ENCODE peak calls at places on chromosomes 3 and 15, in ten cellular contexts. B, Z, O, J, D, P, N, X, Y and H are unnamed samples.

GRCh38 chr15:59169337-59169736 is 37.3 kb upstream of the LDHAL6B start:
- DNase-seq in B (no peak), Z (no peak), O (no peak), J (peak; percentile 86), D (no peak), P (no peak), N (no peak), X (no peak), Y (no peak), H (no peak)

GRCh38 chr15:90561344-90562244 is 31.9 kb downstream of the CRTC3 start:
- DNase-seq in B (no peak), Z (no peak), O (no peak), J (peak; percentile 81), D (no peak), P (no peak), N (no peak), X (no peak), Y (peak; percentile 30), H (no peak)

GRCh38 chr15:71610991-71611720 is 199.2 kb upstream of the NR2E3 start:
- DNase-seq in B (no peak), Z (no peak), O (no peak), J (no peak), D (no peak), P (no peak), N (no peak), X (no peak), Y (no peak), H (no peak)

GRCh38 chr15:28094732-28095521 is 4.2 kb downstream of the OCA2 start:
- DNase-seq in B (no peak), Z (no peak), O (no peak), J (no peak), D (no peak), P (no peak), N (peak; percentile 92), X (peak; percentile 69), Y (no peak), H (no peak)

GRCh38 chr3:107938128-107938527 is 152.7 kb downstream of the CD47 start:
- DNase-seq in B (peak; percentile 21), Z (peak; percentile 4), O (no peak), J (peak; percentile 42), D (no peak), P (no peak), N (no peak), X (no peak), Y (no peak), H (no peak)

GRCh38 chr3:126908752-126909275 is 74.1 kb upstream of the PLXNA1 start:
- DNase-seq in B (no peak), Z (no peak), O (no peak), J (no peak), D (no peak), P (no peak), N (no peak), X (no peak), Y (no peak), H (no peak)

GRCh38 chr3:4825572-4826236 is 153.5 kb upstream of the BHLHE40 start:
- DNase-seq in B (no peak), Z (peak; percentile 17), O (no peak), J (no peak), D (no peak), P (peak; percentile 59), N (peak; percentile 76), X (peak; percentile 60), Y (no peak), H (no peak)

GRCh38 chr3:69282191-69282590 is 103.7 kb downstream of the FRMD4B start:
- DNase-seq in B (no peak), Z (no peak), O (no peak), J (no peak), D (no peak), P (no peak), N (no peak), X (no peak), Y (no peak), H (no peak)

GRCh38 chr3:32077260-32078084 is 28.9 kb upstream of the GPD1L start:
- DNase-seq in B (no peak), Z (peak; percentile 68), O (no peak), J (no peak), D (no peak), P (peak; percentile 36), N (peak; percentile 77), X (no peak), Y (no peak), H (no peak)

GRCh38 chr3:176795897-176796296 is 401.4 kb downstream of the TBL1XR1 start:
- DNase-seq in B (no peak), Z (no peak), O (no peak), J (no peak), D (no peak), P (no peak), N (no peak), X (no peak), Y (no peak), H (no peak)

GRCh38 chr3:158213461-158213860 is 103.6 kb downstream of the RSRC1 start:
- DNase-seq in B (no peak), Z (no peak), O (no peak), J (no peak), D (no peak), P (no peak), N (no peak), X (no peak), Y (no peak), H (no peak)

GRCh38 chr3:56868706-56869105 is 67.0 kb upstream of the ARHGEF3 start:
- DNase-seq in B (no peak), Z (no peak), O (no peak), J (no peak), D (no peak), P (no peak), N (no peak), X (no peak), Y (no peak), H (no peak)

GRCh38 chr3:9415485-9416138 is 18.2 kb downstream of the SETD5 start:
- DNase-seq in B (no peak), Z (no peak), O (no peak), J (no peak), D (no peak), P (no peak), N (no peak), X (no peak), Y (no peak), H (no peak)

GRCh38 chr3:103968751-103969150 is 1398.0 kb upstream of the ALCAM start:
- DNase-seq in B (no peak), Z (no peak), O (no peak), J (no peak), D (no peak), P (no peak), N (no peak), X (no peak), Y (no peak), H (no peak)

GRCh38 chr3:52118156-52118875 is 35.9 kb downstream of the POC1A start:
- DNase-seq in B (no peak), Z (no peak), O (no peak), J (no peak), D (no peak), P (no peak), N (no peak), X (no peak), Y (no peak), H (no peak)

GRCh38 chr3:52117537-52117936 is 36.7 kb downstream of the POC1A start:
- DNase-seq in B (no peak), Z (no peak), O (no peak), J (no peak), D (no peak), P (no peak), N (no peak), X (no peak), Y (no peak), H (no peak)

GRCh38 chr3:52119826-52120225 is 34.4 kb downstream of the POC1A start:
- DNase-seq in B (no peak), Z (no peak), O (no peak), J (no peak), D (no peak), P (no peak), N (no peak), X (no peak), Y (no peak), H (no peak)

GRCh38 chr3:52120576-52121458 is 33.4 kb downstream of the POC1A start:
- DNase-seq in B (no peak), Z (no peak), O (no peak), J (no peak), D (no peak), P (no peak), N (no peak), X (no peak), Y (no peak), H (no peak)

DNA sequence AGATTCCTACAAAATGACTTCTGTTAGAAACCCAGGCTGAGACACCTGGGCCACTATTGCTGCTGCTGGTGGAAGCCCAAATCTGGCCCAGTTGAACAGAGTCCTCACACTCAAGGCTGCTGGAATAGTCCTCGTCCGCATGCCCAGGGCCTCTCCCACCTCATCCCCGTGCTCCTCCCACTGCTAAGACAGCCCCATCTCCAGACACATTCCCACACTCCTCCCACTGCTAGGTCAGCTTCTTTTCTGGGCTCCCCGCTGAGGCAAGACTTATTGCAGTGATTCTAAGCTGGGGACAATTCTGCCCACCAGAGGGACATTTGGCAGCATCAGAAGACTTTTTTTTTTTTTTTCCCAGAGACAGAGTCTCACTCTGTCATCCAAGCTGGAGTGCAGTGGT is 35.2 kb downstream of the POC1A start:
- DNase-seq in B (no peak), Z (no peak), O (no peak), J (no peak), D (no peak), P (no peak), N (no peak), X (no peak), Y (no peak), H (no peak)
- H3K27ac ChIP-seq in B (no peak overlapping the region), Z (no peak overlapping the region), O (no peak overlapping the region), J (no peak overlapping the region), D (no peak overlapping the region), P (no peak overlapping the region), N (no peak overlapping the region), X (no peak overlapping the region), Y (no peak overlapping the region), H (no peak overlapping the region)

GRCh38 chr15:34437687-34438086 is at the start of gene GOLGA8A:
- DNase-seq in B (peak; percentile 62), Z (peak; percentile 26), O (no peak), J (peak; percentile 51), D (no peak), P (peak; percentile 60), N (peak; percentile 45), X (no peak), Y (peak; percentile 61), H (no peak)
- TF ChIP-seq POLR2A in B (no peak), Z (peak; percentile 38), O (no peak), J (no peak), D (no peak), P (no peak), N (no peak), X (no peak), Y (no peak), H (no peak)

DNA sequence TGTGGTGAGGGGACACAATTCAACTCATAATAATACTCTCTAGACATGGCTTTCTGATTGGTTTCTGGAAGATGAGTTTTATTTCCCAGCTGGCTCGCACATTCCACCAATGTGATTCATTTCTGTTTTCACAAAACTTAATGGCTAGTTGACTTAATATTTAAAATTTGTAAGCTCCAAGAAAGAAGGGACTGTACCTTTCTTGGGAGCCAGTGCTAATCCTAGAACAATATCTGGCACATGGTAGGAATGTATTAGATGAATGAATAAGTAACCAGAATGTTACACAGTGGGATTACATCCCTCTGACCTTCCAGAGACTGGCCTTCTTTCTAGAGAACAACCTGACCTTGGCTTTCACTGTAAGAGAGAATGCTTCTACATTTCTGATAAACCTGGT is 262.8 kb downstream of the RORA start:
- DNase-seq in B (no peak), Z (no peak), O (no peak), J (peak; percentile 69), D (no peak), P (no peak), N (no peak), X (no peak), Y (no peak), H (peak; percentile 31)
- H3K27ac ChIP-seq in B (no peak overlapping the region), Z (no peak overlapping the region), O (no peak overlapping the region), J (no peak overlapping the region), D (no peak overlapping the region), P (no peak overlapping the region), N (no peak overlapping the region), X (no peak overlapping the region), Y (no peak overlapping the region), H (no peak overlapping the region)

GRCh38 chr15:65249641-65250040 is 37.0 kb downstream of the PARP16 start:
- DNase-seq in B (no peak), Z (no peak), O (no peak), J (peak; percentile 30), D (no peak), P (no peak), N (no peak), X (no peak), Y (no peak), H (no peak)
- TF ChIP-seq POLR2A in B (no peak), Z (no peak), O (no peak), J (no peak), D (no peak), P (no peak), N (no peak), X (no peak), Y (no peak), H (no peak)